ENCODE peak calls at places on chromosomes 13 and 19, in eight cellular contexts. F, V, G, K, Q, B, O and H are unnamed samples.

GRCh38 chr13:30346159-30346788 is 38.9 kb upstream of the KATNAL1 start:
- DNase-seq in F (no peak), Q (no peak), B (no peak), K (no peak), G (peak), V (no peak), O (no peak), H (no peak)

GRCh38 chr19:1271528-1272422 is 2.6 kb downstream of the CIRBP start:
- DNase-seq in G (no peak), Q (no peak), K (no peak), B (peak), V (no peak), F (no peak), O (no peak), H (no peak)

GRCh38 chr19:56995298-56995697 is 124.5 kb upstream of the USP29 start:
- DNase-seq in Q (no peak), B (no peak), O (no peak), G (no peak), K (no peak), V (no peak), F (no peak), H (no peak)

GRCh38 chr13:76600086-76600485 is 286.1 kb downstream of the KCTD12 start:
- DNase-seq in Q (peak), K (no peak), G (no peak), O (no peak), F (no peak), B (no peak), V (no peak), H (no peak)

GRCh38 chr13:86554066-86554465 is 754.8 kb upstream of the SLITRK6 start:
- DNase-seq in K (no peak), G (no peak), Q (no peak), V (no peak), O (no peak), B (no peak), F (no peak), H (no peak)

GRCh38 chr19:21751379-21751778 is 16.0 kb downstream of the ZNF100 start:
- DNase-seq in V (no peak), K (no peak), G (no peak), O (no peak), Q (peak), F (no peak), B (no peak), H (no peak)

GRCh38 chr13:99501952-99502310 is 659 bp downstream of the TM9SF2 start:
- DNase-seq in G (peak), B (no peak), F (no peak), K (no peak), O (no peak), Q (peak), V (peak), H (no peak)

GRCh38 chr13:33258437-33259193 is 26.9 kb downstream of the STARD13 start:
- DNase-seq in Q (peak), B (no peak), G (no peak), V (no peak), F (no peak), O (no peak), K (no peak), H (no peak)

GRCh38 chr19:15859187-15859586 is 38.7 kb downstream of the CYP4F2 start:
- DNase-seq in O (no peak), F (no peak), K (no peak), B (no peak), Q (no peak), V (no peak), G (no peak), H (no peak)

GRCh38 chr13:111281751-111282311 is 38.6 kb upstream of the TEX29 start:
- DNase-seq in Q (peak), B (no peak), G (no peak), V (no peak), K (no peak), O (no peak), F (no peak), H (no peak)

GRCh38 chr13:48078251-48078656 is 16.6 kb downstream of the MED4 start:
- DNase-seq in O (no peak), F (no peak), B (no peak), V (no peak), G (peak), Q (peak), K (no peak), H (no peak)

GRCh38 chr13:34577051-34577450 is 365.0 kb upstream of the NBEA start:
- DNase-seq in F (no peak), Q (peak), V (no peak), G (no peak), K (no peak), O (no peak), B (no peak), H (no peak)

GRCh38 chr13:65855276-65855675 is 1374.9 kb downstream of the PCDH9 start:
- DNase-seq in F (no peak), B (no peak), O (no peak), V (no peak), G (no peak), Q (peak), K (no peak), H (no peak)

GRCh38 chr19:43432866-43433673 is 18.4 kb downstream of the TEX101 start:
- DNase-seq in K (no peak), B (peak), F (no peak), Q (peak), O (peak), V (peak), G (peak), H (peak)

GRCh38 chr19:14118165-14119051 is 846 bp upstream of the PRKACA start:
- DNase-seq in Q (peak), G (peak), F (no peak), V (peak), K (peak), B (peak), O (no peak), H (no peak)

GRCh38 chr19:44718441-44719261 is 19.7 kb downstream of the CEACAM16 start:
- DNase-seq in F (no peak), Q (peak), B (peak), V (peak), G (peak), K (no peak), O (no peak), H (no peak)

GRCh38 chr13:74290324-74290773 is 156.1 kb upstream of the KLF12 start:
- DNase-seq in V (peak), O (peak), G (peak), Q (peak), F (no peak), K (no peak), B (no peak), H (no peak)

GRCh38 chr19:45781282-45782161 is 768 bp downstream of the DMPK start:
- DNase-seq in O (peak), G (peak), Q (no peak), B (peak), K (no peak), F (no peak), V (no peak), H (no peak)

GRCh38 chr19:13825489-13826475 is 30.5 kb downstream of the ZSWIM4 start:
- DNase-seq in V (peak), B (no peak), G (no peak), K (no peak), Q (no peak), O (no peak), F (no peak), H (no peak)

GRCh38 chr19:35169226-35169995 is 14.9 kb downstream of the FXYD5 start:
- DNase-seq in B (no peak), V (no peak), F (no peak), O (no peak), K (no peak), Q (no peak), G (no peak), H (no peak)

GRCh38 chr13:23778007-23778687 is 111.1 kb downstream of the MIPEP start:
- DNase-seq in O (no peak), V (no peak), B (no peak), F (no peak), Q (no peak), G (no peak), K (no peak), H (no peak)

GRCh38 chr13:20359335-20359734 is 127.2 kb upstream of the GJB6 start:
- DNase-seq in B (no peak), O (no peak), F (no peak), G (no peak), Q (peak), K (no peak), V (no peak), H (no peak)

GRCh38 chr13:113589251-113589960 is 4.9 kb downstream of the TFDP1 start:
- DNase-seq in Q (no peak), O (no peak), V (no peak), K (no peak), B (peak), G (peak), F (peak), H (no peak)

GRCh38 chr19:33865306-33865705 is 68.6 kb downstream of the KCTD15 start:
- DNase-seq in O (no peak), G (no peak), Q (no peak), V (no peak), B (no peak), K (no peak), F (no peak), H (peak)

GRCh38 chr19:33868076-33868735 is 71.5 kb downstream of the KCTD15 start:
- DNase-seq in B (no peak), V (no peak), O (no peak), Q (no peak), G (no peak), F (peak), K (no peak), H (peak)

GRCh38 chr19:33866696-33867095 is 70.0 kb downstream of the KCTD15 start:
- DNase-seq in Q (no peak), G (no peak), F (no peak), O (no peak), V (no peak), B (no peak), K (no peak), H (no peak)

GRCh38 chr19:33871605-33872004 is 74.9 kb downstream of the KCTD15 start:
- DNase-seq in K (no peak), B (no peak), F (no peak), V (no peak), O (no peak), G (no peak), Q (no peak), H (no peak)

DNA sequence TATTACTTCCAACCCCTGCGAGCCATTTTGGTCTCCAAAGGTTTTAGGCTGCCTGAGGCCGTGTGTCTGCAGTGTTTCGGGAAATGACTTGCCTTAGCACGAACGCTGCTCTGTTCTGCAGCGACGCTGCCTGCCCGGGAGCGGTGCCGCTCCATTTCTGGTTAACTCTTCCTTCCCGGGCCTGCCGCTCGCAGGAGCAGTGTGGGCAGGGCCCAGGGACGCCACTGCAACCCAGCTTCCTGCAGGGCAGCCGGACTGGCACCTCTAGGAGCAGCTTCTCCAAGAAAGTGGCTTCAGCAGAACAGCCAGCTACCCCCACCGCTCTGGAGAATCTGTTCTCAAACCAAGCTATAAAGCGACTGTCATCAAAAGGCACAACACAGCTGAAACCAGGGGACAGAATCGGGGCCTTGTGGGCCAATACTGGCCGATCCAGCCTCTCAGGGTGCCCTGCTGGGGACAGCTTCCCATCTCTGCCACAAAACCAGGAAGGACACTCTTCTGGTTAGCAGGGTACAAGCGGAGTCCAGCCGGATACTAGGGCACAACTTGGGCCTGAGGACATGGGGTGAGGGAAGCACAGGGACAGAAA is 72.2 kb downstream of the KCTD15 start:
- DNase-seq in B (peak), O (no peak), F (peak), K (no peak), Q (peak), G (peak), V (peak), H (peak)
- TF ChIP-seq CTCF in B (peak), O (no peak), F (no peak), K (no peak), Q (peak), G (no peak), V (no peak), H (no peak)

GRCh38 chr19:49761625-49762311 is 1.3 kb downstream of the TSKS start:
- DNase-seq in V (peak), Q (peak), K (no peak), B (peak), O (no peak), G (no peak), F (no peak), H (no peak)
- TF ChIP-seq CTCF in V (peak), Q (peak), K (no peak), B (no peak), O (no peak), G (no peak), F (peak), H (no peak)

DNA sequence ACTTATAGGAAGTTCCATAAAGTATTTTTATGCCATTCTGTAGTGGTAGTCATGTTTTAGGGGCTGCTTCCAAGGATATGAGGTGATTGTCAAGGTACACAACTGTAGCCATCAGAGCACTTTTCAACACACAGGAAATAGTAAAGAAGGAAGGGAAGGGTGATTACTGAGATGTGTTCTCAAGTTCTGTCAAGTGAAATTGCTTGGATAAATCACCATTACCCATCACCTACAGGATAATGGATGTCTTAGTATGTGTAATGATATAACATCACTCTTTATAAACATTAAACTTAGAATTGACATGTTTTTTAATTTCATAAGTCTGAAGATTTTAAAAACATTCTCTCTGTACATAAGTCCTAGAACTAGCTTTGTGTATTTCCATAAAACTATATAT is 487.9 kb downstream of the DCT start:
- DNase-seq in B (no peak), O (no peak), F (no peak), V (no peak), Q (no peak), G (no peak), K (no peak), H (no peak)
- TF ChIP-seq CTCF in B (no peak), O (no peak), F (no peak), V (no peak), Q (no peak), G (no peak), K (no peak), H (no peak)

GRCh38 chr19:7918615-7919421 is 1.3 kb upstream of the SNAPC2 start:
- DNase-seq in F (no peak), Q (no peak), V (no peak), K (no peak), G (no peak), O (no peak), B (no peak), H (peak)

GRCh38 chr19:7915250-7916136 is 863 bp downstream of the TGFBR3L start:
- DNase-seq in Q (no peak), F (no peak), V (no peak), O (no peak), B (no peak), K (no peak), G (no peak), H (no peak)

GRCh38 chr19:7916137-7916907 is 1.7 kb downstream of the TGFBR3L start:
- DNase-seq in F (no peak), K (no peak), V (peak), B (no peak), Q (no peak), G (peak), O (no peak), H (peak)

GRCh38 chr19:7916908-7917291 is 2.3 kb downstream of the TGFBR3L start:
- DNase-seq in F (no peak), B (no peak), K (no peak), Q (no peak), O (no peak), V (no peak), G (no peak), H (no peak)

GRCh38 chr19:7917292-7918061 is 2.7 kb upstream of the SNAPC2 start:
- DNase-seq in O (peak), G (peak), V (peak), B (peak), K (no peak), Q (peak), F (no peak), H (peak)
- TF ChIP-seq CTCF in O (peak), G (peak), V (peak), B (peak), K (peak), Q (peak), F (peak), H (no peak)

GRCh38 chr19:5232798-5233505 is 107.7 kb downstream of the PTPRS start:
- DNase-seq in O (no peak), Q (no peak), K (no peak), V (no peak), F (no peak), G (no peak), B (no peak), H (no peak)
- TF ChIP-seq CTCF in O (no peak), Q (no peak), K (no peak), V (no peak), F (no peak), G (no peak), B (no peak), H (no peak)

GRCh38 chr13:51452391-51453307 is at the start of gene INTS6:
- DNase-seq in G (peak), K (peak), O (peak), V (peak), B (peak), Q (peak), F (peak), H (peak)
- TF ChIP-seq CTCF in G (no peak), K (no peak), O (no peak), V (no peak), B (no peak), Q (no peak), F (no peak), H (no peak)

GRCh38 chr19:19162495-19162894 is 7.6 kb downstream of the MEF2B start:
- DNase-seq in G (no peak), B (no peak), F (no peak), Q (no peak), K (no peak), V (no peak), O (no peak), H (no peak)
- TF ChIP-seq CTCF in G (no peak), B (no peak), F (no peak), Q (no peak), K (no peak), V (no peak), O (no peak), H (no peak)

GRCh38 chr13:109782823-109783411 is 3.5 kb downstream of the IRS2 start:
- DNase-seq in B (no peak), K (no peak), F (no peak), V (no peak), G (no peak), Q (no peak), O (no peak), H (no peak)
- TF ChIP-seq CTCF in B (no peak), K (no peak), F (no peak), V (no peak), G (no peak), Q (no peak), O (no peak), H (no peak)